ENCODE peak calls at places on chromosomes 16 and 17, in four cellular contexts. Q is upper lobe of right lung, M is epithelial cell of esophagus, U is pancreas. L is an unnamed sample.

GRCh38 chr17:21842332-21843317 is 150.3 kb downstream of the KCNJ18 start:
- DNase-seq in U (no peak), M (no peak), Q (peak; percentile 49), L (no peak)

GRCh38 chr16:48525201-48526057 is 84.6 kb downstream of the N4BP1 start:
- DNase-seq in U (no peak), M (no peak), Q (peak; percentile 31), L (no peak)

GRCh38 chr16:4614571-4615388 is at the start of gene UBALD1:
- DNase-seq in U (peak; percentile 88), M (peak; percentile 93), Q (peak; percentile 93), L (no peak)

GRCh38 chr17:15091825-15092224 is 173.3 kb downstream of the PMP22 start:
- DNase-seq in Q (no peak), M (peak; percentile 46), U (no peak), L (no peak)

GRCh38 chr17:48016112-48016511 is 21.5 kb downstream of the COPZ2 start:
- DNase-seq in U (no peak), Q (no peak), M (no peak), L (no peak)

GRCh38 chr17:73304971-73305786 is 6.6 kb downstream of the CDC42EP4 start:
- DNase-seq in M (peak; percentile 56), U (peak; percentile 53), Q (peak; percentile 83), L (no peak)

GRCh38 chr17:68909066-68909465 is 46.1 kb downstream of the ABCA8 start:
- DNase-seq in Q (no peak), M (peak; percentile 95), U (no peak), L (peak; percentile 89)

GRCh38 chr17:64084086-64084939 is 45.6 kb downstream of the ERN1 start:
- DNase-seq in M (peak; percentile 72), U (peak; percentile 54), Q (no peak), L (no peak)

GRCh38 chr17:74736423-74737298 is at the start of gene RAB37:
- DNase-seq in U (peak; percentile 62), M (no peak), Q (peak; percentile 81), L (no peak)

GRCh38 chr16:1094601-1095449 is 1.2 kb downstream of the C1QTNF8 start:
- DNase-seq in Q (no peak), U (no peak), M (no peak), L (no peak)

GRCh38 chr16:1094124-1094479 is 1.9 kb downstream of the C1QTNF8 start:
- DNase-seq in M (no peak), U (no peak), Q (no peak), L (no peak)

GRCh38 chr16:1096164-1097082 is at the start of gene C1QTNF8:
- DNase-seq in Q (no peak), M (no peak), U (no peak), L (no peak)

GRCh38 chr16:1097156-1097555 is 1.1 kb upstream of the C1QTNF8 start:
- DNase-seq in U (no peak), Q (no peak), M (no peak), L (no peak)

GRCh38 chr16:1095450-1096163 is 437 bp downstream of the C1QTNF8 start:
- DNase-seq in U (no peak), Q (no peak), M (no peak), L (no peak)
- TF ChIP-seq CTCF in U (no peak), Q (no peak), M (no peak), L (peak; percentile 11)

DNA sequence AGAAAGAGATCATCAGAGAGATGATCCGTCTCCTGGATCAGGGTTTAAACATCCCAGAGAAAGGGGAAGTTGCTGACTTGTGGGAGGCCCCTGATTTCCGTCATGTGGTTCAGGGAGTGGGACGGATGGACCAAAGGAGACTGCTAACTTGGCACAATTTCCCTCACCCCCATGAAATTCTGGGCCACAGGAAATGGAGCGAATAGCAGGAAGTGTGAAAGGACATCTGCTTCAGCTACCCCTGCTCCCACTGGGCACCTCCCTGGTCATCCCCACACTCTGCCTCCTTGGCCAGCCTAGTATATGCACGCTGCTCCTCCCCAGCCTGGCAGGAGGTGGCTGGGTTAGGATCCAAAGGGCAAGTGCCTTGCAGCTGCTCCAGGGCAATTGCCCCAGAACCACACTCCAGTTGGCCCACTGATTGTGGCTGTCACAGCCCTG is 1.3 kb downstream of the ARRB2 start:
- DNase-seq in U (no peak), Q (no peak), M (no peak), L (no peak)
- H3K4me3 ChIP-seq in U (no peak overlapping the region), Q (peak overlapping the region; percentile 69), M (no peak overlapping the region), L (no peak overlapping the region)

GRCh38 chr16:53041196-53041977 is 11.3 kb downstream of the CHD9NB start:
- DNase-seq in Q (no peak), U (peak; percentile 21), M (peak; percentile 93), L (peak; percentile 63)

GRCh38 chr16:53042235-53042645 is 10.5 kb downstream of the CHD9NB start:
- DNase-seq in U (no peak), M (no peak), Q (no peak), L (no peak)

GRCh38 chr16:53043462-53043861 is 9.2 kb downstream of the CHD9NB start:
- DNase-seq in U (no peak), Q (no peak), M (no peak), L (no peak)

GRCh38 chr16:53045554-53046250 is 7.0 kb downstream of the CHD9NB start:
- DNase-seq in M (no peak), Q (no peak), U (peak; percentile 33), L (no peak)

DNA sequence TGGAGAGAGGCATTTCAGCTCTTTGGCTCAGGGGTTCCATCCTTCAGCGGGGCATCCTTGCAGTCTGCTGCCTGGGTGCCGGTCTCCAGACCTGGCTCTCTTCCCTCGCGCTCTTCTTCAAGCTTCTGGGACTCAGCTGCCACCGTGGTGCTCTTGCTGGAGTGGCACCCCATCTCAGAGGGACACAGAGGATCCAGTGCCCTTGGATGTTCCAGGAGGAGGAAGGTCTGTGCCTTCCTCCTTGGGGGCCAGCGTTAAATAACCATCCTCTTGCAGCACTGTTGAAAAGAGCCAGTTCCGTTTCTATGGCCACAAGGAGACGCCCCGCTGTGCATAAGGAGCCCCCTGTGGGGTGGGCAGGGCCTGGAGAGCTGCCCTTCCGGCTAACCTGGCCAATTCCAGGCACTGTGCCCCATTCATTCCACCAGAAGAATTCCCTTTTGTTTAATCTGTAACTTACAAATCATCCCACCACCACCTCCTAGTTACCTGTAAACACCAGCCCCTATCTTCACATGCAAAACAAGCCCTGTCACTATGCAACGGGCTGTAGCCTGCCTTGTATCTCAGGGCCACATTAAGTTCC is 8.6 kb downstream of the CHD9NB start:
- DNase-seq in U (peak; percentile 71), Q (no peak), M (no peak), L (peak; percentile 72)
- TF ChIP-seq CTCF in U (no peak), Q (no peak), M (no peak), L (no peak)

DNA sequence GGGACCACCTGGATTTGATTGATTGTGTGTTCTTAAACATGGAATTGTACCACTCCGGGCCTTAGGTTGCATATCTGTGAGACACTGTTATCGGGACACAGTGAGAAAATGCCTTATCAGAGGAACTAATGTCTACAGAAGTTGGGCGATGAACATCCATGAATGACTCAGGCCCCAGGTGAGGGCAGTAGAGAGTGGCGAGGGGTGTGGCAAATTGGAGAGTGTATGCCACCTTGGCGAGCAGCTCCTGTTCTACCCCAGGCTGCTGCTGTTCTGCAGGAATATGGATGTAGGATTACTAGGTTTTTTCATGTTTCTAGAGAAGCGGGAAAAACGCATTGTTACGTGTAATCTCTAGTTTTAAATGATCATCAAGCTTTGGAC is 38.8 kb downstream of the CLEC16A start:
- DNase-seq in M (peak; percentile 44), U (no peak), Q (no peak), L (no peak)
- H3K4me3 ChIP-seq in M (no peak overlapping the region), U (no peak overlapping the region), Q (no peak overlapping the region), L (no peak overlapping the region)